ENCODE peak calls at places on chromosomes 5 and 9, in four cellular contexts. One of them, this sample, is unnamed.

GRCh38 chr9:136324501-136325300 is 2.6 kb upstream of the GPSM1 start:
- DNase-seq in HepG2: no peak
- DNase-seq in GM12878: no peak
- DNase-seq in K562: no peak
- DNase-seq in this sample: no peak

GRCh38 chr5:121890297-121890858 is 38.7 kb downstream of the FTMT start:
- DNase-seq in HepG2: no peak
- DNase-seq in K562: no peak
- DNase-seq in GM12878: no peak
- DNase-seq in this sample: no peak

GRCh38 chr5:16291894-16292293 is 112.3 kb upstream of the MARCHF11 start:
- DNase-seq in K562: no peak
- DNase-seq in HepG2: no peak
- DNase-seq in GM12878: no peak
- DNase-seq in this sample: no peak

GRCh38 chr9:137077010-137077747 is at the start of gene UAP1L1:
- DNase-seq in HepG2: no peak
- DNase-seq in K562: peak; percentile 62
- DNase-seq in GM12878: no peak
- DNase-seq in this sample: peak; percentile 44

GRCh38 chr5:133225671-133226152 is 173.9 kb downstream of the HSPA4 start:
- DNase-seq in K562: no peak
- DNase-seq in HepG2: no peak
- DNase-seq in GM12878: no peak
- DNase-seq in this sample: no peak

GRCh38 chr5:80962630-80963520 is 2.7 kb downstream of the RASGRF2 start:
- DNase-seq in HepG2: no peak
- DNase-seq in K562: no peak
- DNase-seq in GM12878: no peak
- DNase-seq in this sample: no peak

GRCh38 chr5:176812269-176813259 is 2.2 kb downstream of the UNC5A start:
- DNase-seq in GM12878: no peak
- DNase-seq in K562: peak; percentile 64
- DNase-seq in HepG2: peak; percentile 39
- DNase-seq in this sample: peak; percentile 80

GRCh38 chr5:159897786-159898393 is 18.4 kb upstream of the ADRA1B start:
- DNase-seq in GM12878: no peak
- DNase-seq in HepG2: no peak
- DNase-seq in K562: no peak
- DNase-seq in this sample: no peak

GRCh38 chr9:76707510-76707909 is 56.7 kb upstream of the PCA3 start:
- DNase-seq in GM12878: no peak
- DNase-seq in HepG2: no peak
- DNase-seq in K562: no peak
- DNase-seq in this sample: no peak

GRCh38 chr9:34457266-34458012 is 931 bp downstream of the FAM219A start:
- DNase-seq in K562: peak; percentile 24
- DNase-seq in HepG2: no peak
- DNase-seq in GM12878: no peak
- DNase-seq in this sample: peak; percentile 62

GRCh38 chr5:71893451-71893850 is 174.4 kb downstream of the CARTPT start:
- DNase-seq in K562: no peak
- DNase-seq in HepG2: no peak
- DNase-seq in GM12878: no peak
- DNase-seq in this sample: no peak

GRCh38 chr9:81861644-81862043 is 66.6 kb upstream of the SPATA31D4 start:
- DNase-seq in HepG2: no peak
- DNase-seq in K562: no peak
- DNase-seq in GM12878: no peak
- DNase-seq in this sample: no peak

GRCh38 chr9:16252631-16253030 is 617.8 kb downstream of the BNC2 start:
- DNase-seq in GM12878: no peak
- DNase-seq in HepG2: no peak
- DNase-seq in K562: no peak
- DNase-seq in this sample: no peak

GRCh38 chr5:151233576-151234202 is 9.8 kb upstream of the CCDC69 start:
- DNase-seq in GM12878: no peak
- DNase-seq in HepG2: no peak
- DNase-seq in K562: no peak
- DNase-seq in this sample: no peak

GRCh38 chr9:2741441-2742158 is 24.3 kb downstream of the KCNV2 start:
- DNase-seq in K562: no peak
- DNase-seq in GM12878: no peak
- DNase-seq in HepG2: no peak
- DNase-seq in this sample: no peak

GRCh38 chr9:125631391-125632085 is 75.5 kb downstream of the MAPKAP1 start:
- DNase-seq in GM12878: no peak
- DNase-seq in HepG2: peak; percentile 62
- DNase-seq in K562: peak; percentile 31
- DNase-seq in this sample: peak; percentile 57

GRCh38 chr9:124503713-124504529 is 3.3 kb downstream of the NR5A1 start:
- DNase-seq in HepG2: no peak
- DNase-seq in GM12878: no peak
- DNase-seq in K562: no peak
- DNase-seq in this sample: no peak

GRCh38 chr5:178331491-178331981 is 98.9 kb upstream of the PHYKPL start:
- DNase-seq in HepG2: no peak
- DNase-seq in GM12878: no peak
- DNase-seq in K562: no peak
- DNase-seq in this sample: no peak

GRCh38 chr5:178739452-178740180 is 9.2 kb upstream of the ZNF354A start:
- DNase-seq in HepG2: no peak
- DNase-seq in GM12878: no peak
- DNase-seq in K562: no peak
- DNase-seq in this sample: no peak

GRCh38 chr9:111187376-111187775 is 142.6 kb downstream of the OR2K2 start:
- DNase-seq in GM12878: no peak
- DNase-seq in K562: no peak
- DNase-seq in HepG2: no peak
- DNase-seq in this sample: no peak

GRCh38 chr9:115008536-115008935 is 78.1 kb upstream of the TNFSF8 start:
- DNase-seq in HepG2: no peak
- DNase-seq in GM12878: no peak
- DNase-seq in K562: no peak
- DNase-seq in this sample: peak; percentile 51

GRCh38 chr9:115944166-115944948 is 209.2 kb upstream of the PAPPA start:
- DNase-seq in HepG2: peak; percentile 99
- DNase-seq in K562: no peak
- DNase-seq in GM12878: no peak
- DNase-seq in this sample: peak; percentile 88

GRCh38 chr9:123401879-123402513 is 46.0 kb downstream of the CRB2 start:
- DNase-seq in K562: peak; percentile 60
- DNase-seq in GM12878: no peak
- DNase-seq in HepG2: peak; percentile 39
- DNase-seq in this sample: peak; percentile 52

GRCh38 chr9:107737987-107738743 is 248.6 kb upstream of the KLF4 start:
- DNase-seq in HepG2: no peak
- DNase-seq in GM12878: no peak
- DNase-seq in K562: no peak
- DNase-seq in this sample: no peak

GRCh38 chr5:132641241-132641723 is 16.7 kb upstream of the IL13 start:
- DNase-seq in GM12878: no peak
- DNase-seq in HepG2: no peak
- DNase-seq in K562: no peak
- DNase-seq in this sample: no peak

GRCh38 chr5:159242153-159242552 is 20.9 kb upstream of the UBLCP1 start:
- DNase-seq in K562: no peak
- DNase-seq in HepG2: no peak
- DNase-seq in GM12878: no peak
- DNase-seq in this sample: no peak

GRCh38 chr5:121707196-121707595 is 144.5 kb upstream of the FTMT start:
- DNase-seq in GM12878: no peak
- DNase-seq in K562: no peak
- DNase-seq in HepG2: no peak
- DNase-seq in this sample: no peak

GRCh38 chr9:124781967-124782660 is 5.2 kb downstream of the OLFML2A start:
- DNase-seq in GM12878: no peak
- DNase-seq in K562: no peak
- DNase-seq in HepG2: no peak
- DNase-seq in this sample: no peak

GRCh38 chr9:21340735-21341134 is 5.5 kb upstream of the KLHL9 start:
- DNase-seq in HepG2: no peak
- DNase-seq in GM12878: no peak
- DNase-seq in K562: no peak
- DNase-seq in this sample: no peak

GRCh38 chr5:58998539-58998938 is 415.7 kb downstream of the RAB3C start:
- DNase-seq in K562: no peak
- DNase-seq in GM12878: no peak
- DNase-seq in HepG2: no peak
- DNase-seq in this sample: peak; percentile 54

GRCh38 chr5:115160975-115161475 is 8.7 kb downstream of the TRIM36 start:
- DNase-seq in K562: no peak
- DNase-seq in GM12878: no peak
- DNase-seq in HepG2: no peak
- DNase-seq in this sample: no peak
- TF ChIP-seq CHD2 in K562: no peak
- TF ChIP-seq CHD2 in GM12878: no peak
- TF ChIP-seq CHD2 in HepG2: no peak
- TF ChIP-seq CHD2 in this sample: no peak

GRCh38 chr5:157820593-157821252 is 38.2 kb downstream of the CLINT1 start:
- DNase-seq in K562: peak; percentile 16
- DNase-seq in HepG2: peak; percentile 64
- DNase-seq in GM12878: no peak
- DNase-seq in this sample: peak; percentile 74
- TF ChIP-seq ESRRA in K562: no peak
- TF ChIP-seq ESRRA in HepG2: no peak
- TF ChIP-seq ESRRA in GM12878: no peak
- TF ChIP-seq ESRRA in this sample: no peak

DNA sequence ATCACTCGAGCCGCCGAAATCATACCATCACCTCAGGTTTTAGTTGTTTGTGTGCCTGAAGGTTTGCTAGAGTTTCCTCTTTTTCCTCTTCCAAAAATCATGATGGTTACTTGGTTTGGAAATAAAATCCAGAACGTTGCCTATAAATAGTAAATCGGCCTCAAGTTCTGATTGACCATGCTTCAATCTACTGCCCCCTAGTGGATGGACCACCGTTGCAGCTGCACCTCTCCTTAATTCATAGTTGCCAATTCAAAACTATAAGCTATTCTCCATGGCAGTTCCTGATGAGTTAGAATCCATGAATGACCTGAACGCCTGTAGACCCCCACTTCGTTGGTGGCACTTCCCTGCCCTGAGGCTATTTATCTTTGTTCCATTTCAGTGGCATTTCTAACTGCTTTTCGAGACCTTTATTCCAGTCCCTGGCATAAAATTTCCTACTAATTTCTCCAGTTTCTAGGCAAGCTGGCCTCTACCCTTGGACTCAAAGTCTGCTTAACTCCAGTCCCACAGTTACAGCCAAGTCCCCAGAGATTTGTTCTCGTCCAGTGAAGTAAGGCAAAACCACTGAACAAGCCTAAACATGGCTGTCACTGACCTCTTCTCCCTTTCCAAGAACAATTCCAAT is 422.6 kb downstream of the EFNA5 start:
- DNase-seq in GM12878: peak; percentile 13
- DNase-seq in K562: peak; percentile 51
- DNase-seq in HepG2: no peak
- DNase-seq in this sample: peak; percentile 66
- TF ChIP-seq CHD2 in GM12878: no peak
- TF ChIP-seq CHD2 in K562: no peak
- TF ChIP-seq CHD2 in HepG2: no peak
- TF ChIP-seq CHD2 in this sample: no peak

GRCh38 chr5:139382371-139382770 is 726 bp downstream of the SLC23A1 start:
- DNase-seq in HepG2: no peak
- DNase-seq in GM12878: no peak
- DNase-seq in K562: no peak
- DNase-seq in this sample: no peak
- TF ChIP-seq ESRRA in HepG2: no peak
- TF ChIP-seq ESRRA in GM12878: no peak
- TF ChIP-seq ESRRA in K562: no peak
- TF ChIP-seq ESRRA in this sample: no peak

DNA sequence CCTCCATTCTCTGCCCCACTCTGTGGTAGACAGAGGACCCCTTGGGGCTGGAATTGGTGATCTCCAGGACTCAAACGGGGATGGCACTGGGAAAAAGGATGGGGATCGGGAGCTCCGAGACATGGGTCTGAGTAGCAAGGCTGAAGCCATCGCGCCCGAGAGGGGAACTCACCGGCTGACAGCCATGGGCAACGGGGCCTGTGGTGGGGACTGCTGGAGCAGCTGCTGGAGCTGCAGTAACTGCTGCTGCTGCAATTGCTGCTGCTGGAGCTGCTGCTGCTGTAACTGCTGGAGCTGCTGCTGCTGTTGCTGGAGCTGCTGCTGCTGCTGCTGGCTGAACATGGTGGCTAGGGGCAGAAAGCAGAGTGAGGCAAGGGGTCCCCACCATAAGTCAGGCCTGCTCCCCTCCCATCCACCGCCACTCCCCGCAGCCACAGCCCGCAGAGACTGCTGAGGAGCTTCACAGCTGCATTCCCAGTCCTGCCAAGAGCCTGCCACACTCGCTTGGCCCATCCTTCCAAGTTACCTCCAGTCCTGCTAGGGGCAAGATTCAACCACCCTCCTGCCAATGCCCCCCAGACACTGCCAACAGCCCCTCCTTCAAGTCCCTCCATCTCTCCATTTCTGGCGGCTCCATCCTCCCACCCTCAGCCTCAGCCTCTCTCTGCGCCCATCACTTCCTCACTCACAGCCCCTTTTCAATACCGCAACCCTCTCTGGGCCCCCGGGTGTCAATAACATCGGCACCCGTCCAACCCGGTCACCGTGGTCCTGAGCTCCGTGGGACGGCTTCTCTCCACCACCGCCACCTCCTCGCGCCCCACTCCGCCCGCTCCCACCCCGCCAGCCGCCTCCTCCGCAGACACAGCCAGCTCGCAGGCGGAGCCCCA is 611 bp downstream of the CIZ1 start:
- DNase-seq in GM12878: no peak
- DNase-seq in HepG2: no peak
- DNase-seq in K562: peak; percentile 49
- DNase-seq in this sample: no peak
- TF ChIP-seq CHD2 in GM12878: no peak
- TF ChIP-seq CHD2 in HepG2: no peak
- TF ChIP-seq CHD2 in K562: no peak
- TF ChIP-seq CHD2 in this sample: no peak

This sample was measured in A549.